ENCODE peak calls at places on chromosomes 5 and 9, in seven cellular contexts. X is Calu3, F is progenitor cell of endocrine pancreas, R is endothelial cell, A is NB4, H is left ventricle myocardium inferior, G is heart left ventricle. K is an unnamed sample.

GRCh38 chr5:135239461-135240282 is 159.4 kb downstream of the MACROH2A1 start:
- DNase-seq in F (no peak), A (no peak), H (no peak), X (no peak), R (no peak), G (peak; percentile 16), K (peak; percentile 68)

GRCh38 chr9:122332083-122332482 is 38.7 kb upstream of the PTGS1 start:
- DNase-seq in H (no peak), R (peak; percentile 51), G (no peak), A (peak; percentile 27), F (no peak), X (no peak), K (peak; percentile 12)

GRCh38 chr5:125196479-125197183 is 450.2 kb upstream of the ZNF608 start:
- DNase-seq in X (no peak), G (peak; percentile 62), A (no peak), R (no peak), F (no peak), H (no peak), K (peak; percentile 19)

GRCh38 chr5:128777052-128777451 is 188.2 kb upstream of the SLC27A6 start:
- DNase-seq in X (no peak), F (no peak), H (no peak), A (no peak), R (no peak), G (no peak), K (no peak)

GRCh38 chr9:118418887-118419620 is 714.9 kb downstream of the TLR4 start:
- DNase-seq in A (no peak), R (no peak), H (no peak), F (no peak), G (no peak), X (no peak), K (no peak)

GRCh38 chr9:81489048-81489447 is 200.3 kb downstream of the TLE1 start:
- DNase-seq in A (no peak), F (no peak), H (no peak), G (no peak), X (no peak), R (no peak), K (no peak)

GRCh38 chr9:32524558-32525461 is 1.2 kb downstream of the RIGI start:
- DNase-seq in G (no peak), F (no peak), R (no peak), X (peak; percentile 11), H (no peak), A (peak; percentile 29), K (peak; percentile 20)

GRCh38 chr5:178483620-178484019 is 106.6 kb downstream of the COL23A1 start:
- DNase-seq in R (no peak), X (no peak), A (peak; percentile 93), G (peak; percentile 32), H (peak; percentile 32), F (no peak), K (no peak)

GRCh38 chr5:151038292-151038745 is 17.9 kb downstream of the GPX3 start:
- DNase-seq in G (no peak), X (no peak), H (no peak), F (no peak), R (no peak), A (no peak), K (no peak)

GRCh38 chr5:179311581-179311980 is 33.7 kb downstream of the ADAMTS2 start:
- DNase-seq in F (no peak), X (no peak), H (no peak), G (no peak), A (no peak), R (no peak), K (no peak)

GRCh38 chr5:34655354-34655991 is 655 bp upstream of the RAI14 start:
- DNase-seq in G (peak; percentile 30), H (no peak), R (peak; percentile 42), F (peak; percentile 15), X (peak; percentile 32), A (peak; percentile 15), K (peak; percentile 72)

GRCh38 chr5:107184066-107184465 is 486.7 kb downstream of the EFNA5 start:
- DNase-seq in X (no peak), H (no peak), A (no peak), F (no peak), R (no peak), G (no peak), K (no peak)

GRCh38 chr9:14768561-14769234 is 46.2 kb upstream of the CER1 start:
- DNase-seq in X (peak; percentile 34), F (peak; percentile 10), H (no peak), A (peak; percentile 61), G (no peak), R (peak; percentile 46), K (peak; percentile 29)

GRCh38 chr9:22030101-22030598 is 21.0 kb upstream of the CDKN2B start:
- DNase-seq in G (no peak), R (no peak), A (no peak), H (no peak), F (no peak), X (no peak), K (no peak)

GRCh38 chr9:137269231-137269772 is 8.2 kb upstream of the TOR4A start:
- DNase-seq in A (no peak), X (no peak), H (no peak), R (no peak), F (no peak), G (peak; percentile 47), K (no peak)

GRCh38 chr5:138439537-138440225 is 824 bp downstream of the REEP2 start:
- DNase-seq in A (no peak), G (no peak), H (no peak), X (no peak), R (no peak), F (no peak), K (no peak)

GRCh38 chr5:88661870-88662207 is 221.1 kb downstream of the MEF2C start:
- DNase-seq in R (no peak), G (no peak), A (peak; percentile 41), F (no peak), H (no peak), X (no peak), K (no peak)

GRCh38 chr9:110650991-110651411 is 17.6 kb upstream of the MUSK start:
- DNase-seq in F (no peak), G (no peak), X (no peak), H (no peak), A (no peak), R (no peak), K (no peak)

GRCh38 chr9:5879419-5880181 is 11.1 kb upstream of the MLANA start:
- DNase-seq in F (no peak), A (peak; percentile 73), H (no peak), X (no peak), R (no peak), G (no peak), K (no peak)

GRCh38 chr9:4475301-4475700 is 15.0 kb upstream of the SLC1A1 start:
- DNase-seq in F (no peak), H (no peak), A (no peak), R (no peak), G (no peak), X (no peak), K (no peak)

GRCh38 chr5:30831605-30832004 is 361.9 kb upstream of the CDH6 start:
- DNase-seq in G (no peak), H (no peak), A (no peak), X (no peak), F (no peak), R (no peak), K (no peak)

GRCh38 chr9:33750307-33750838 is 45.0 kb upstream of the PRSS3 start:
- DNase-seq in G (no peak), R (peak; percentile 9), H (no peak), X (peak; percentile 34), F (no peak), A (no peak), K (peak; percentile 46)

GRCh38 chr9:102124465-102124864 is 386.0 kb upstream of the GRIN3A start:
- DNase-seq in G (peak; percentile 17), R (no peak), F (no peak), H (no peak), X (peak; percentile 2), A (no peak), K (no peak)

GRCh38 chr9:93081931-93082330 is 14.1 kb upstream of the CARD19 start:
- DNase-seq in R (no peak), F (no peak), H (no peak), X (no peak), A (no peak), G (no peak), K (no peak)

GRCh38 chr5:146007270-146007669 is 70.9 kb downstream of the SH3RF2 start:
- DNase-seq in R (no peak), X (no peak), G (no peak), H (no peak), F (no peak), A (peak; percentile 60), K (no peak)
- TF ChIP-seq CTCF in R (no peak), X (no peak), G (no peak), H (no peak), F (no peak), A (no peak), K (no peak)

GRCh38 chr5:159336586-159337290 is 6.5 kb upstream of the IL12B start:
- DNase-seq in F (no peak), R (no peak), A (no peak), H (no peak), G (no peak), X (no peak), K (no peak)
- TF ChIP-seq CTCF in F (no peak), R (no peak), A (no peak), H (no peak), G (no peak), X (no peak), K (no peak)

DNA sequence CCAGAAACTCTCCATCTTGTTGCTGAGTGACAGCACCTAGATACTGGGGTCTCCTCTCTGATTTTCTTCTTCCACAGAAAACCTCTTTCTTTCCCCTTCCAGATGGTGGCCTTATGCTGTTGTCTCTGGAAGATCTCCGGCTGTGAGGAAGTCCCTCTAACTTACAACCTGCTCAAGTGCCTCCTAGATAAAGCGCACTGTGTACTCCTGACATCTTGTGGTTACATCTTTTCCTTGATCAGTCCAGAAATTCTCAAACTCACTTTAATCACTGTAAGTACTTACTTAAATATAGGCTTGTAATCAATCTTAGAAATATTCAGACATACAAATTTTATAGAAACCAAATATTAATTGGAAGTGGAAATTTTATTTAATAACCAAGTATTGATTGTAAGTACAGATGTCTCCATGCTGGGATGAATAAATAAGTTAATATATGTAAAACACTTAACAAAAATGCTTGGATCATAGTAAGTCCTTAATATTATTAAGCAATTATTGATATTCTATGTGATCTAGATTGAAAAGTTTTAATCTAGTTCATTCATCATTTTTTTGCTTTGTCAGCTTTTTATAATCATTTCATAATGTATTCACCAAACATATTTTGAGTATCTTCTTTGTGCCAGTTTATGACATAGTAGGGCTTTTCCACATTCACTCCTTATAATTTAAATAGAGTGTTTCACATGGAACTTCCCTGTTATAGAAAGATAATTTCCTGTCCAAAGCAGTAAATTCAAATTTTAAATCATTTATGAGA is 1381.4 kb upstream of the CDH6 start:
- DNase-seq in H (no peak), G (no peak), R (no peak), F (no peak), A (peak; percentile 7), X (no peak), K (no peak)
- TF ChIP-seq CTCF in H (no peak), G (no peak), R (no peak), F (peak; percentile 28), A (no peak), X (no peak), K (no peak)

GRCh38 chr5:113660848-113661247 is 147.4 kb downstream of the YTHDC2 start:
- DNase-seq in G (no peak), A (no peak), R (no peak), H (no peak), X (no peak), F (no peak), K (no peak)

DNA sequence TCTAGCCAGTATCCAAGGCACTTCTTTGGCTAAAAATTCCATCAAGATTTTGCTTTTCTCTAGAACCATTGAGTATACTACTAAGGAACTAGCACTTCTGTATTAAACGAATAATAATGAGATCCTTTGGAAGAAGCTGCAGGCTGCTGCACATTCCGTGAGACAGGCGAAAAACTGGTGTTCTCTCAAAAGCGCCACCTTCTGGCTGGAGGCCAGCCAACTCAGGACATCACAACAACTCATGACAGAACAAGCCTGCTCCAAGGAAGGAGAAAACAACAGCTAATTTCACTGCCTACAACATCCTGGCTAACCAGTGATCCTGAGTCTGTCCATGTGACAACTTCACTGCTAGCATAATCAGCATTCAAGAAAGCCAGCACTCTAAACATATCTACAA is 150.4 kb downstream of the YTHDC2 start:
- DNase-seq in H (peak; percentile 25), F (peak; percentile 12), G (no peak), A (peak; percentile 23), X (peak; percentile 37), R (peak; percentile 64), K (peak; percentile 60)
- TF ChIP-seq CTCF in H (peak; percentile 22), F (peak; percentile 47), G (peak; percentile 21), A (peak; percentile 45), X (peak; percentile 14), R (peak; percentile 64), K (no peak)

K was measured in thyroid gland.